ENCODE peak calls at places on chromosome 10, in nine cellular contexts. D, Y, V, H, A, G, R, S and L are unnamed samples.

GRCh38 chr10:85111271-85111670 is 782.9 kb downstream of the CCSER2 start:
- DNase-seq in V (no peak), R (no peak), H (no peak), A (no peak), D (no peak), G (no peak), Y (no peak), S (no peak), L (no peak)

GRCh38 chr10:7040681-7041080 is 370.2 kb downstream of the SFMBT2 start:
- DNase-seq in H (no peak), G (no peak), R (no peak), Y (no peak), D (no peak), A (no peak), V (no peak), S (no peak), L (no peak)

GRCh38 chr10:76432274-76433012 is 1001.0 kb downstream of the LRMDA start:
- DNase-seq in D (peak), H (peak), V (peak), S (peak), R (no peak), Y (no peak), G (peak), A (peak), L (peak)

GRCh38 chr10:70197235-70197952 is 27.1 kb upstream of the SAR1A start:
- DNase-seq in D (no peak), Y (no peak), V (no peak), G (no peak), S (no peak), A (no peak), R (no peak), H (no peak), L (no peak)

GRCh38 chr10:47139121-47139520 is 160.9 kb upstream of the GDF10 start:
- DNase-seq in H (no peak), R (no peak), Y (no peak), S (no peak), D (no peak), A (no peak), G (no peak), V (no peak), L (no peak)

GRCh38 chr10:36538945-36539586 is 586.3 kb upstream of the ANKRD30A start:
- DNase-seq in H (peak), V (peak), G (peak), Y (no peak), S (peak), D (peak), R (peak), A (peak), L (peak)

GRCh38 chr10:62853710-62854109 is 37.5 kb upstream of the EGR2 start:
- DNase-seq in V (no peak), S (no peak), H (no peak), D (no peak), Y (peak), G (peak), A (no peak), R (peak), L (no peak)

GRCh38 chr10:740936-741431 is 51.5 kb upstream of the DIP2C start:
- DNase-seq in Y (no peak), V (no peak), A (no peak), D (no peak), G (no peak), S (no peak), H (no peak), R (no peak), L (no peak)

GRCh38 chr10:27745380-27745718 is 270 bp downstream of the MKX start:
- DNase-seq in Y (no peak), S (no peak), R (no peak), V (no peak), G (no peak), H (no peak), A (no peak), D (no peak), L (no peak)

GRCh38 chr10:129792864-129793263 is 171.2 kb downstream of the EBF3 start:
- DNase-seq in D (no peak), Y (no peak), R (no peak), V (no peak), A (no peak), S (no peak), H (no peak), G (no peak), L (no peak)

GRCh38 chr10:73931767-73932624 is 21.1 kb downstream of the PLAU start:
- DNase-seq in S (no peak), Y (peak), V (peak), A (no peak), G (no peak), H (no peak), D (no peak), R (no peak), L (peak)

GRCh38 chr10:13296476-13296875 is 3.4 kb downstream of the PHYH start:
- DNase-seq in R (no peak), G (no peak), D (no peak), H (no peak), V (no peak), Y (no peak), A (no peak), S (no peak), L (no peak)

GRCh38 chr10:49608925-49609282 is 1.2 kb upstream of the SLC18A3 start:
- DNase-seq in A (no peak), H (no peak), R (no peak), Y (no peak), V (no peak), D (no peak), S (no peak), G (no peak), L (no peak)

GRCh38 chr10:49194212-49194920 is 6.2 kb upstream of the TMEM273 start:
- DNase-seq in S (no peak), V (no peak), A (no peak), R (no peak), D (no peak), H (no peak), Y (peak), G (no peak), L (no peak)

GRCh38 chr10:69179743-69180524 is at the start of gene SUPV3L1:
- DNase-seq in V (peak), A (peak), R (peak), H (peak), Y (peak), D (peak), G (peak), S (peak), L (peak)

GRCh38 chr10:21976739-21977138 is 26.8 kb downstream of the DNAJC1 start:
- DNase-seq in V (no peak), R (no peak), H (peak), A (no peak), D (no peak), Y (no peak), S (no peak), G (peak), L (peak)

GRCh38 chr10:63365976-63366765 is 99.6 kb downstream of the JMJD1C start:
- DNase-seq in V (peak), D (no peak), G (peak), H (no peak), Y (no peak), R (no peak), S (no peak), A (peak), L (peak)

GRCh38 chr10:104122273-104123107 is 519 bp downstream of the SFR1 start:
- DNase-seq in H (no peak), Y (no peak), D (peak), A (peak), G (no peak), R (no peak), S (no peak), V (no peak), L (peak)

GRCh38 chr10:26555719-26556368 is 117.7 kb downstream of the APBB1IP start:
- DNase-seq in Y (no peak), A (peak), H (no peak), G (peak), D (peak), S (peak), R (peak), V (peak), L (peak)

DNA sequence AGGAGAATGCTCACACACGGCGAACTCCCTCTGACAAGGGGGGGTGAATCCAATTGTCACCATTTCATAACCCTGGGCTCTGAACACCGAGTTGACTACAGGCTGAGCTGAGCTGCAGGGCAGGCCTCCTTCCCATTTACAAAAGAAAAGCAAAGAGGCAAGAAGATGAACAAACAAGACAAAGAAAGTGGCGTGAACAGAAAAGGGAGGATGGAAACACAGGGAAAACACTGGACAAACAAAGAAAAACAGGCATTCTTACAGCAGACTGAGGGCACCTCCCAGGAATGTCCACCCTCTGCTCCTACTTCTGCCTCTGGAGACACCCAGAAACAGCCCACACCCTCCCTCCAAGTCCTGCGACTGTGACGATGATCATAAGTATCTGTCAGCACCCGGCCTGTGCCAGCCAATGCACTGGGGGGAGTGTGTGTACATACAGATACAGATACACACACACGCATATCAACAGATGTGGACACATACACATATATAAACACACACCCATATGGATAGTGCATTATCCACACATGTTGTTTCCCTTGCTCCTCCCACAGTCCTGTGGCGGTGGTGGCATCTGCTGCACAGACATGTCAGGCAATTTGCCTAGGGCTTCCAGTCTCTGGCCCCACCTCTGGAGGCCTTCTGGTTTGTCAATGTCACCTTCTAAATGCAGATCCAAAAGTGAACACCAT is 66.2 kb downstream of the FAM53B start:
- DNase-seq in S (no peak), D (peak), A (no peak), G (peak), Y (no peak), V (no peak), H (no peak), R (no peak), L (peak)
- H3K4me3 ChIP-seq in S (peak), D (no peak), A (no peak), G (no peak), Y (no peak), V (no peak), H (no peak), R (no peak), L (no peak)

GRCh38 chr10:95480102-95480900 is 80.9 kb downstream of the SORBS1 start:
- DNase-seq in Y (no peak), V (no peak), H (no peak), D (peak), S (peak), A (no peak), R (no peak), G (peak), L (no peak)
- TF ChIP-seq CTCF in Y (no peak), V (no peak), H (no peak), D (peak), S (no peak), A (no peak), R (no peak), G (peak), L (no peak)

GRCh38 chr10:101816375-101816773 is 1.9 kb downstream of the OGA start:
- DNase-seq in A (no peak), Y (no peak), G (no peak), H (no peak), D (no peak), S (no peak), V (no peak), R (no peak), L (no peak)

GRCh38 chr10:101816913-101817541 is 1.2 kb downstream of the OGA start:
- DNase-seq in V (peak), Y (no peak), D (no peak), H (no peak), A (no peak), G (no peak), R (no peak), S (no peak), L (no peak)

GRCh38 chr10:101812606-101813005 is 5.6 kb downstream of the OGA start:
- DNase-seq in S (no peak), V (no peak), G (peak), Y (no peak), R (no peak), A (no peak), H (no peak), D (no peak), L (no peak)

GRCh38 chr10:101817542-101818118 is 614 bp downstream of the OGA start:
- DNase-seq in Y (peak), R (peak), H (peak), A (peak), S (peak), V (peak), G (peak), D (peak), L (peak)

GRCh38 chr10:101814466-101815041 is 3.7 kb downstream of the OGA start:
- DNase-seq in G (no peak), V (no peak), H (no peak), D (no peak), A (no peak), S (no peak), R (no peak), Y (peak), L (no peak)
- H3K4me3 ChIP-seq in G (peak), V (peak), H (peak), D (peak), A (peak), S (peak), R (no peak), Y (peak), L (peak)

DNA sequence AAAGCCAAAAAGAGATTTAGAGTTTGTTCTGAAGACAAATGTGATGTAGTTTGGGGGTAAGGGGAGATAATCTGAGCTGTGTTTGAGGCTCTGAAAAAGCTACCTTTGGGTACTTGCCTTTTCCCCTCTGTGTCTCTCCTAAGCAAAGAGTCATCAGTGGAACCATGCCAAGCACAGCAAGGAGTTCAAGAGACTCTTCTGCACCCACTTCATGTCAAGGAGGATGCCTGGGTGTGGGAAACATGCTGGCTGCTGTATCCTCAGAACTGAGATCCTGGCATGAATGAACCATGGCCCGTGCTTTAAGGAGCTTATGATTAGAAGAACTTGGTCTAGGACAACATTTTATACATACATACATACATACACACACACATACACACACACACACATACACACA is 142.9 kb downstream of the NOC3L start:
- DNase-seq in Y (no peak), S (no peak), G (peak), V (no peak), A (no peak), R (no peak), H (peak), D (no peak), L (no peak)
- TF ChIP-seq CTCF in Y (no peak), S (no peak), G (no peak), V (no peak), A (no peak), R (no peak), H (no peak), D (no peak), L (no peak)

GRCh38 chr10:90775351-90776028 is 82.3 kb downstream of the HTR7 start:
- DNase-seq in Y (peak), A (peak), H (peak), S (no peak), V (no peak), G (peak), D (peak), R (no peak), L (no peak)

DNA sequence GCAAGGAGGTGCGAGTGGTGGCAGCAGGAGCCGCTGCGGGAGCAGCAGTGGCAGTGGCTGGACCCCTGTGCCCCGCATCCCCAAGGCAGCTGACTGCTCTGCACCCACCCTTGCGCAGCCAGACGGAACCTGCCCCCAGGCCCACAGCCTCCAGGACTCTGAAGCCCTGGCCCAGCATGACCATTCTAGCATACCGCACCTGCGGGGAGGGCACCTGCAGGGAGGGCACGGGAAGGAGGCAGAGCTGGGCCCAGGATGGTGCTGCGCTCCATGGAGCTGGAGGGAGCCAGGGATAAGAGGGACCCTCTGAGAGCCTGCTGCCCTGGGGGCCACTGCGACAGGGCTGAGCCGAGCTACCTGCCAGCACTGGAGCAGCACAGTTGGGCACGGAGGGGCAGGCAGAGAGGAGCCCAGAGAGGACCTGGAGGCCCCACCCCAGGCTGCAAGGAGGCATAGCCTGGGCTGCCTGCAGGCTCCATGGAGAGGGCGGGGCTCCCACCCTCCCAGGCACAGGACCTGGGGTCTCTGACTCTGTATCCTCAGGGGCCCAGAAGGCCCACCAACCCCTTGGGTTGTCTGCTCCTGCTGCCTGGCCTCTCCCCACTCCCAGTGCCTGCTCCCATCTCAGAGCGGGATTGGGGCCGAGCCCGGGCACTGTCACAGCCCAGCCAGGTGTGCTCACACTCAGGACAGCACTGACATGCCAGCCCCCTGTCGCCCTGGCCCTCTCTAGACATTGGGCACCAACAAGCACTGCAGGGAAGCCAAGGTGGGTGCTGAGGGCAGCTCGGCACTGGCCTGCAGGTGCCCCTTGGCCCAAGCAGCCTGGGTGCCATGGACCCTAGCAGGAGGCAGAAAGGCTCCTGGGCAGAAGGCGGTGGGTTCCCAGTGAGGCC is 87.6 kb downstream of the HTR7 start:
- DNase-seq in A (no peak), S (no peak), V (no peak), D (no peak), H (no peak), Y (no peak), R (no peak), G (no peak), L (no peak)
- H3K4me3 ChIP-seq in A (no peak), S (no peak), V (no peak), D (no peak), H (no peak), Y (no peak), R (no peak), G (no peak), L (no peak)

GRCh38 chr10:60735244-60735643 is 43.0 kb upstream of the CDK1 start:
- DNase-seq in D (no peak), Y (no peak), R (no peak), S (no peak), A (no peak), H (no peak), G (no peak), V (no peak), L (no peak)

GRCh38 chr10:60733826-60734225 is 44.5 kb upstream of the CDK1 start:
- DNase-seq in D (no peak), A (no peak), V (no peak), H (no peak), Y (no peak), G (no peak), S (no peak), R (no peak), L (no peak)

GRCh38 chr10:60732240-60733188 is 45.8 kb upstream of the CDK1 start:
- DNase-seq in G (no peak), A (no peak), D (no peak), S (no peak), Y (peak), H (no peak), V (peak), R (no peak), L (peak)

GRCh38 chr10:60734226-60734625 is 44.1 kb upstream of the CDK1 start:
- DNase-seq in D (no peak), H (no peak), G (no peak), V (no peak), Y (no peak), R (no peak), S (no peak), A (no peak), L (no peak)

DNA sequence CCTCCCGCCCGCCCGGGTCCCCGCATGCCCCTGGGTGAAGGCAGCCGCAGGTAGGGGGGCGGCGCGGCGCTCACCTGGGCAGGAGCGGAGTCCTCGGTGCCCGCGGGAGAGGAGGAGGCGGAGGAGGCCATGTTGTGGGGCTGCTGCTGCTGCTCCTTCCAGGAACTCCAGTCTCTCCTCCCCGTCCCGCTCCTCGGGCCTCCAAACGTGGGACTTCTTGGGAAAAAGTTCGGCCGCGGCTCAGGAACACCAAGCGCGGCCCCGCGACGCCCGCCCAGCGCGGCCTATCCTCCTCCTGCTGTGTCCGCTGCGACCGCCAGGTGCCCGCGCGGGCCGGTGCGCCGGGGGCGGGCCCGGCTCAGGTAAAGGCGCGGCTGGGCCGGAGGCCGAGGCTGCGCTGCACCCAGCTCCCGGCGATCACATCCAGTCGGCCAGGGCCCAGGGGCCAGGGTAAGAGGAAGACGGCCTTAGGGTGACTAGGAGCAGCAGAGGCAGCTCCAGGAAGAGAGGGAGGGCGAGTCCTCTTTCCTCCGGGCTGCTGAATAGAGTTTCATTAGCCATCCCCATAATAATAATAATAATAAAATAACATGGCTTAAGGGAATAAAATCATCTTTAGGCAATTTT is 45.0 kb upstream of the CDK1 start:
- DNase-seq in G (no peak), S (no peak), D (peak), R (no peak), H (no peak), V (peak), A (no peak), Y (peak), L (peak)
- TF ChIP-seq CTCF in G (no peak), S (peak), D (no peak), R (no peak), H (peak), V (peak), A (no peak), Y (peak), L (peak)